ENCODE peak calls at places on chromosome 13, in five cellular contexts. C, G, F, N and T are unnamed samples.

GRCh38 chr13:66036024-66036614 is 1194.0 kb downstream of the PCDH9 start:
- DNase-seq in C (no peak), F (peak), G (no peak), N (no peak), T (no peak)

GRCh38 chr13:89465366-89465765 is 1794.2 kb downstream of the SLITRK5 start:
- DNase-seq in N (no peak), G (peak), C (no peak), F (peak), T (peak)

GRCh38 chr13:91764527-91764926 is 366.1 kb downstream of the GPC5 start:
- DNase-seq in N (no peak), C (no peak), G (peak), F (no peak), T (no peak)

GRCh38 chr13:44140146-44140545 is 233.5 kb upstream of the SERP2 start:
- DNase-seq in F (no peak), N (no peak), C (no peak), G (no peak), T (no peak)

GRCh38 chr13:60838581-60838980 is 441.6 kb downstream of the TDRD3 start:
- DNase-seq in G (no peak), F (no peak), C (no peak), N (no peak), T (peak)

GRCh38 chr13:113153810-113154748 is 4.4 kb upstream of the PROZ start:
- DNase-seq in F (peak), N (peak), C (peak), G (peak), T (peak)

GRCh38 chr13:91817250-91817649 is 418.8 kb downstream of the GPC5 start:
- DNase-seq in N (no peak), F (peak), C (no peak), G (no peak), T (no peak)

GRCh38 chr13:111411186-111411858 is 90.9 kb downstream of the TEX29 start:
- DNase-seq in F (no peak), C (no peak), G (no peak), N (no peak), T (no peak)

GRCh38 chr13:25069911-25070310 is 26.0 kb upstream of the PABPC3 start:
- DNase-seq in C (no peak), F (no peak), N (no peak), G (no peak), T (no peak)

GRCh38 chr13:114017966-114018365 is 44.1 kb upstream of the C13orf46 start:
- DNase-seq in C (no peak), G (no peak), N (no peak), F (no peak), T (no peak)

GRCh38 chr13:44955421-44955820 is 33.9 kb downstream of the NUFIP1 start:
- DNase-seq in G (no peak), N (no peak), F (no peak), C (peak), T (no peak)

DNA sequence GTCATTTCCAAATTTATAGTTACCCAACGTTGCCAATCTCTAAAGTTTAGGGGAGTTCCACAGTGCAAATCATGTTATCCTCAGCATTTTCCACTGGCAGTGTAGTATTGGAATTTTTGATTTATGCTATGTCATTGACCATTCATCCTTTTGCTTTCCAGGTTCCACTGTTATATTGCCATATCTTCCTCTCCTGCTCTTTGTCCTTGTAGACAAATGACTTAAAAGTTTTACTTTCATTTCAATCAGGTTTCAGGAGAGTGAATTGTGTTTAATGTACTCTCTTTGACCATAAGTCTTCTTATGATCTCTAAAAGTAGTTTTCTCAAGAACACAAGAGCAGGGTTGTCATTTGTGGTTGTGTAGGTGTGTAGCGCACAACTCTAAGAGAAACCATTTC is 274.6 kb downstream of the COG6 start:
- DNase-seq in F (no peak), C (no peak), G (no peak), N (no peak), T (no peak)
- H3K4me3 ChIP-seq in F (no peak), C (no peak), G (no peak), N (no peak), T (peak)

GRCh38 chr13:39811051-39811450 is 155.6 kb downstream of the COG6 start:
- DNase-seq in G (no peak), F (no peak), C (no peak), N (no peak), T (no peak)
- TF ChIP-seq CTCF in G (no peak), F (no peak), C (no peak), N (no peak), T (no peak)

DNA sequence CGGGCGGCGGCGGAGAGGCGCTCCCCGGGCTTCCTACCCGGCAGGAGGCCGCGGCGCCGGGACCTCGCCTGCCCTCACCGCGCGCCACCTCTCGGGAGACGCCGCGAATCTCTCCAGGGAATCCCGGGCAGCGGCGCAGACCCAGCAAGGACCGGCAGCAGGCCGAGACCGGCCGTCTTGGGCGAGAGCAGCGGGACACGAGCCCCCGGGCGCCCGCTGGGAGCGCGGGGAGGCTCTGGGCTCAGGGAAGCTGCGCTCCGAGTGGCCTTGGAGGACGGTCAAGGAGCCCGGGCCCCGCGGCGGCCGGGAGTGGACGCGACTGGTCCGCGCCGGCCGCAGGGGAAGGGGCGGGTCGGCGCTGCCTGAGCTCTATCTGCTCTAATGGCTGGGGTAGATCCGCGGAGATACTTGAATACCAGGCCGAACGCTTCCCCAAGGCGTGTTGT is 14.7 kb downstream of the CDX2 start:
- DNase-seq in C (no peak), N (no peak), G (no peak), F (peak), T (peak)
- H3K4me3 ChIP-seq in C (peak), N (peak), G (peak), F (peak), T (peak)

DNA sequence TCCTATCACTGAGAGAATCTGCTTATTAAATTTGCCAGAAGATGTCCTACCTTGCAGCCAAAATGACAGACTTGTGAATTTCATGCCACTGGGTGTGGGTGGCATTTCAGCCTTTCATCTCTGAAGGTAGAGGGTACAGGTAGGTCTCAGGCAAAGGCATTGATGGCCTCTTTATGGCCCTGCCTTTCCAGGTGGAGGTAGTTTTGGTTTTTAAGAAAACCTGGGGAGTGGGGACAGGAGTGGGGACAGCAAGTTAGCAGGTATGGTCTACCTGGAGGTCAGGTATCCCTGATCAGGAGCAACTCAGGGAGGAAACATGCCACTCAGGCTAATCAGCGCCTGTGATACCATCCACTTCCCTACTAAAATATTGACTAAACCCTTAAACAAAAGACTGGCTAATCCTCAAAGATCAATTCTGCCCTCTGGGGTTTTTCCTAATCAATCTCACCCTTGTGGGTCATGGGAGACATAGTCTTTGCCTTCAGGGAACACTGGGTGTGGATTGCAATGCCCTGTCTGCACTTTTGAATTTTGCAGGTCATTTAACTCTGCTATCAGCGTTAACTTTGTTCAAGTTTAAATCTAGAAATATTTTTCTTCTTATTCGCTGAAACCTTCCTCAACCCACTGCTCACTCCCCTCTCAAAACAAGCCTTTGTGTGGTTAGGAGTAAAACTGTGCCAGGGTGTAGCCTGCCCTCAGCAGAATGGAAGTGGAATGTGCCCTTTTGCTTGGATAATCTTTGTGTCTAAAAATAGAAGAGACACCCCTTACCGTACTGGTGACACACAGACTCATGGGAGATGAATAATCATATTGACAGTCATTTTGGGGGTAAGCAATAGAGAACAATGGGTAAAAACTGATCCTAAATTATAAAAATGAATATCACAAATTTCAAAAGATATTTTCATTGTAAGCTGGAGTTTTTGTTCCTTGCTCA is 233.7 kb downstream of the COG6 start:
- DNase-seq in C (no peak), N (no peak), F (no peak), G (no peak), T (no peak)
- TF ChIP-seq CTCF in C (no peak), N (no peak), F (no peak), G (no peak), T (no peak)